ENCODE peak calls at places on chromosome 2, in ten cellular contexts. A is H7, P is hepatocyte, G is GM23248, F is dorsolateral prefrontal cortex, N is ovary, C is astrocyte, W is K562, B is cardiac muscle cell, K is neural progenitor cell. R is an unnamed sample.

GRCh38 chr2:33313039-33313438 is 163.4 kb upstream of the RASGRP3 start:
- DNase-seq in A (no peak), P (no peak), G (peak; percentile 37), F (no peak), N (no peak), C (no peak), W (no peak), B (no peak), K (no peak), R (no peak)

GRCh38 chr2:98280376-98281102 is 65.7 kb upstream of the CNGA3 start:
- DNase-seq in A (no peak), P (peak; percentile 71), G (peak; percentile 9), F (no peak), N (no peak), C (no peak), W (no peak), B (no peak), K (peak; percentile 39), R (no peak)

GRCh38 chr2:124836415-124836814 is 811.3 kb downstream of the CNTNAP5 start:
- DNase-seq in A (no peak), P (no peak), G (no peak), F (no peak), N (no peak), C (peak; percentile 70), W (no peak), B (no peak), K (no peak), R (no peak)

GRCh38 chr2:11420190-11420589 is 45.8 kb downstream of the E2F6 start:
- DNase-seq in A (no peak), P (no peak), G (peak; percentile 29), F (no peak), N (no peak), C (no peak), W (no peak), B (no peak), K (no peak), R (no peak)

GRCh38 chr2:218860950-218861381 is 1.4 kb downstream of the WNT6 start:
- DNase-seq in A (peak; percentile 97), P (peak; percentile 71), G (no peak), F (no peak), N (peak; percentile 64), C (peak; percentile 60), W (peak; percentile 76), B (peak; percentile 93), K (peak; percentile 97), R (peak; percentile 88)

GRCh38 chr2:235274010-235274409 is 219.8 kb upstream of the AGAP1 start:
- DNase-seq in A (no peak), P (no peak), G (no peak), F (no peak), N (no peak), C (no peak), W (no peak), B (no peak), K (no peak), R (no peak)

GRCh38 chr2:237441605-237442004 is 27.6 kb upstream of the COL6A3 start:
- DNase-seq in A (no peak), P (peak; percentile 21), G (peak; percentile 92), F (peak; percentile 39), N (peak; percentile 57), C (peak; percentile 84), W (no peak), B (no peak), K (no peak), R (no peak)

GRCh38 chr2:45690223-45690622 is 38.7 kb downstream of the PRKCE start:
- DNase-seq in A (no peak), P (no peak), G (no peak), F (no peak), N (no peak), C (no peak), W (no peak), B (no peak), K (no peak), R (no peak)

GRCh38 chr2:158995677-158996049 is 27.2 kb downstream of the TANC1 start:
- DNase-seq in A (peak; percentile 27), P (no peak), G (no peak), F (no peak), N (no peak), C (no peak), W (no peak), B (no peak), K (peak; percentile 10), R (no peak)

GRCh38 chr2:158996378-158996993 is 28.0 kb downstream of the TANC1 start:
- DNase-seq in A (no peak), P (no peak), G (no peak), F (no peak), N (no peak), C (no peak), W (no peak), B (no peak), K (no peak), R (no peak)

GRCh38 chr2:158993030-158993429 is 24.6 kb downstream of the TANC1 start:
- DNase-seq in A (no peak), P (no peak), G (no peak), F (no peak), N (no peak), C (no peak), W (no peak), B (no peak), K (no peak), R (no peak)

GRCh38 chr2:158993721-158994587 is 25.5 kb downstream of the TANC1 start:
- DNase-seq in A (no peak), P (no peak), G (peak; percentile 38), F (no peak), N (no peak), C (peak; percentile 50), W (no peak), B (no peak), K (no peak), R (no peak)

DNA sequence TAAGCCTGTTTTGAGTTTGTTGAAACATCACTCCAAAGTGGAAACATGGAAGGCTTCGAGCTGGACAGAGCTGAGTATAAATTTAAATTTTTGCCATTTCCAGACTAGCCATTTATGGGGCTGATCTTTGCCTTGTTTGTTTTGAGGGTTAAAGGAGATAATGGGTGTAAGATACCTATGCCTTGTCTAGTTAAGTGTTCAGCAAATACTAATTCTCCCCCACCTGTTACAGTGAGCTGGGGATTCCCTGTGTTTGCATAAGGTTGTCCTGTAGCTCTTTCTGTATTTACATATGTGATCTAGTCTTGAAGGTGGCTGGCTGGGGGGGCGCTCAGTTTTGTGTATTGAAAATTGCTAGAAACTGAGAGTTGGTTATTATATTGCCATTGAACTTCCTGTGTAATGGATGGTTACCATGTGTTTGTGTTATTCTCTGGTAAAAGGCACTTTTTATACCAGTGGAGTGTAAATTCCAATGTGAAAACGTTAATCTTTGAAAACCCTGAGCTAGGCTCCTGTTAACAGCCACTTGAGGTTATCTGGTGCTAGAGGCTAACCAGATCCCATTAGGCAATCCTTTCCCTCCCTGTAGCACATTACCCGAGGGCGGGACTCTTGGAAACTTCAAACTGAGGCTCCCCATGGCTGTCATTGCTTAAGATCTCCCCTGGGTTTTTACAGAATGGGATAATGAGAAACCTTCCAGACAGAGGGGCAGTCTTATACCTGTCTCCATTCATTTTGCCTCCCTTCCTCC is 26.7 kb downstream of the TANC1 start:
- DNase-seq in A (peak; percentile 72), P (peak; percentile 67), G (no peak), F (no peak), N (no peak), C (no peak), W (no peak), B (peak; percentile 95), K (peak; percentile 29), R (peak; percentile 64)
- H3K4me3 ChIP-seq in A (no peak overlapping the region), P (no peak overlapping the region), G (no peak overlapping the region), F (no peak overlapping the region), N (no peak overlapping the region), C (no peak overlapping the region), W (no peak overlapping the region), B (no peak overlapping the region), K (no peak overlapping the region), R (no peak overlapping the region)

DNA sequence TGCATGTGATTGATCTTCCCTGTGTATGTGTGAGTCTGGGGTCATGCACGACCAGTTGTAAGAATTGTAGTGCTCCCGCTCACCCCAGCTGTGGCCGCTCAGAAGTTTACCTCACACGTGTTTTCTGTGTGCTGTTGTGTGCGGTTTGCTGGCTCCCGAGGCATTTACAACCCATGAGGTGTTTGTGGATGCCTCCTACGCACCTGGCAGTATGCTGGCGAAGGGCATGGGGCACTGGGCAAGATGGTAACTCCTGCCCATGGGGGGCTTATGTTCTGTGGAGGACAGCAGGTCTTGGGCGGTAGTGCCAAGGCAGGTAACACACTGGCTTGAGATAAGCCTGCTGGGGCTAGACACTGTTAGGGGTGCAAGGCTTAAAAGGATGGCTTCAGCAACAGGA is 102.6 kb upstream of the HS6ST1 start:
- DNase-seq in A (peak; percentile 21), P (no peak), G (no peak), F (no peak), N (no peak), C (no peak), W (no peak), B (no peak), K (no peak), R (no peak)
- H3K4me3 ChIP-seq in A (no peak overlapping the region), P (no peak overlapping the region), G (no peak overlapping the region), F (no peak overlapping the region), N (no peak overlapping the region), C (no peak overlapping the region), W (no peak overlapping the region), B (no peak overlapping the region), K (no peak overlapping the region), R (no peak overlapping the region)

DNA sequence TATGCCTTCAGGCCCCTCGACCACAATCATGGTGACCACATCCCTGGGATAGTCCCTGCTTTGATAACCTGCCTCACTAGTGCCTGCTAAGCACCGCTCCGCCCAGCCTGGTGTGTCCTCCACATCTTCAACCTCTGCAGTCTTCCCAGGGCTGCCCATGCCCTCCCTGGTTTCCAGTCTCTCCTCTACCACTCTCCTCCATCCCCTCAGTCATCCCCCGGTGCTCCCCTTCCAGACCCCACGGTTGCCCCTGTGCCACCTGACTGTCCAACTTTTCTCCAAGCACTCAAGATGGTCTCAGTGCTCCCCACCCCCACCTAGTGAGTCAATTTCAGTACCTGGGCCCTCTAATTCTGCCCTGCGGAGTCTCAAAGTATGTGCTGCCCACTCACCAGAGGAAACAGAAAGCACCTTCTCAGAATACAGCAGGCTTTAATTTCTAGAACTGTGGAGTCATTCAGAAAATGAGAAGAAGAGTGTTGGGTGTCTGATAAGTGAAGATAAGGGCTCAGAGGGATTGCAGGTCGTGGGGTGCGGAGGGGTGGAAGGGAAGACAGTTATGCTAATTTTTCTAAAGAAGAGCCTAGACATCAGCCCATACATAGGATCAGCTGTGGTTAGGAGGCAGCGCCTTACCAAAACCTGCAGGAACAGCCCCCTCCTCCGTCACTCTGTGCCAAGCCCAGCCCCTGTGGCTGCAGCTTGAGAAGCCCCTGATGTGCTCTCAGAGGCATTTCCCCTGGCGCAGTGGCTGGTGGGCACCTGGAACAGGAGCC is 53.6 kb upstream of the CAB39 start:
- DNase-seq in A (no peak), P (no peak), G (no peak), F (no peak), N (no peak), C (no peak), W (peak; percentile 92), B (no peak), K (no peak), R (no peak)
- H3K4me3 ChIP-seq in A (no peak overlapping the region), P (no peak overlapping the region), G (no peak overlapping the region), F (no peak overlapping the region), N (no peak overlapping the region), C (no peak overlapping the region), W (peak overlapping the region; percentile 52), B (no peak overlapping the region), K (no peak overlapping the region), R (no peak overlapping the region)

GRCh38 chr2:16958266-16958665 is 292.6 kb upstream of the CYRIA start:
- DNase-seq in A (no peak), P (no peak), G (no peak), F (no peak), N (no peak), C (no peak), W (no peak), B (no peak), K (no peak), R (no peak)

GRCh38 chr2:16960579-16960978 is 294.9 kb upstream of the CYRIA start:
- DNase-seq in A (no peak), P (no peak), G (no peak), F (no peak), N (no peak), C (no peak), W (no peak), B (no peak), K (no peak), R (no peak)

GRCh38 chr2:16962459-16962858 is 296.8 kb upstream of the CYRIA start:
- DNase-seq in A (no peak), P (no peak), G (no peak), F (no peak), N (no peak), C (peak; percentile 8), W (no peak), B (no peak), K (peak; percentile 24), R (no peak)
- H3K4me3 ChIP-seq in A (no peak overlapping the region), P (no peak overlapping the region), G (no peak overlapping the region), F (no peak overlapping the region), N (no peak overlapping the region), C (no peak overlapping the region), W (no peak overlapping the region), B (no peak overlapping the region), K (no peak overlapping the region), R (no peak overlapping the region)